ENCODE peak calls at places on chromosomes 2 and 18, in four cellular contexts. U is HepG2, F is K562, W is GM12878. Q is an unnamed sample.

GRCh38 chr2:100960688-100961087 is 41.4 kb upstream of the RPL31 start:
- DNase-seq in U (no peak), F (no peak), W (no peak), Q (no peak)

GRCh38 chr18:3525870-3526420 is 76.0 kb downstream of the TGIF1 start:
- DNase-seq in U (no peak), F (peak; percentile 43), W (peak; percentile 65), Q (no peak)

GRCh38 chr2:165113414-165113813 is 90.4 kb downstream of the SCN3A start:
- DNase-seq in U (no peak), F (no peak), W (no peak), Q (peak; percentile 30)

GRCh38 chr2:121489944-121490585 is 40.6 kb upstream of the RNU4ATAC start:
- DNase-seq in U (no peak), F (no peak), W (no peak), Q (no peak)

GRCh38 chr2:176680916-176681315 is 411.7 kb downstream of the MTX2 start:
- DNase-seq in U (no peak), F (no peak), W (no peak), Q (no peak)

GRCh38 chr2:36356990-36357505 is 1.5 kb downstream of the CRIM1 start:
- DNase-seq in U (peak; percentile 69), F (no peak), W (no peak), Q (peak; percentile 22)

GRCh38 chr2:170409164-170409535 is 231.2 kb downstream of the MYO3B start:
- DNase-seq in U (peak; percentile 71), F (peak; percentile 81), W (no peak), Q (peak; percentile 66)

GRCh38 chr2:313991-314390 is 26.1 kb upstream of the ALKAL2 start:
- DNase-seq in U (no peak), F (no peak), W (no peak), Q (no peak)

GRCh38 chr2:37085731-37086147 is 1.4 kb downstream of the GPATCH11 start:
- DNase-seq in U (no peak), F (no peak), W (no peak), Q (no peak)

GRCh38 chr2:122543815-122544214 is 788.4 kb downstream of the TSN start:
- DNase-seq in U (no peak), F (no peak), W (no peak), Q (no peak)

GRCh38 chr2:128535928-128536327 is 217.3 kb upstream of the HS6ST1 start:
- DNase-seq in U (peak; percentile 23), F (no peak), W (no peak), Q (no peak)

GRCh38 chr2:69570474-69570873 is 73.1 kb downstream of the AAK1 start:
- DNase-seq in U (no peak), F (no peak), W (no peak), Q (no peak)

GRCh38 chr2:215485032-215485431 is 49.2 kb upstream of the FN1 start:
- DNase-seq in U (no peak), F (no peak), W (no peak), Q (no peak)

GRCh38 chr2:214410128-214410775 is 602 bp upstream of the VWC2L start:
- DNase-seq in U (no peak), F (no peak), W (no peak), Q (peak; percentile 23)

GRCh38 chr2:70087703-70088507 is 628 bp downstream of the PCBP1 start:
- DNase-seq in U (peak; percentile 64), F (peak; percentile 79), W (no peak), Q (peak; percentile 65)

GRCh38 chr2:38315707-38316333 is 61.3 kb downstream of the ATL2 start:
- DNase-seq in U (peak; percentile 68), F (peak; percentile 31), W (peak; percentile 11), Q (peak; percentile 67)

GRCh38 chr2:201781583-201782051 is 884 bp upstream of the ALS2 start:
- DNase-seq in U (no peak), F (no peak), W (no peak), Q (peak; percentile 33)

GRCh38 chr2:167784071-167784400 is 463.4 kb downstream of the STK39 start:
- DNase-seq in U (no peak), F (no peak), W (no peak), Q (no peak)

GRCh38 chr2:215505044-215505786 is 69.3 kb upstream of the FN1 start:
- DNase-seq in U (peak; percentile 90), F (peak; percentile 29), W (no peak), Q (no peak)

GRCh38 chr18:74303936-74304335 is 11.7 kb upstream of the C18orf63 start:
- DNase-seq in U (no peak), F (no peak), W (no peak), Q (no peak)

DNA sequence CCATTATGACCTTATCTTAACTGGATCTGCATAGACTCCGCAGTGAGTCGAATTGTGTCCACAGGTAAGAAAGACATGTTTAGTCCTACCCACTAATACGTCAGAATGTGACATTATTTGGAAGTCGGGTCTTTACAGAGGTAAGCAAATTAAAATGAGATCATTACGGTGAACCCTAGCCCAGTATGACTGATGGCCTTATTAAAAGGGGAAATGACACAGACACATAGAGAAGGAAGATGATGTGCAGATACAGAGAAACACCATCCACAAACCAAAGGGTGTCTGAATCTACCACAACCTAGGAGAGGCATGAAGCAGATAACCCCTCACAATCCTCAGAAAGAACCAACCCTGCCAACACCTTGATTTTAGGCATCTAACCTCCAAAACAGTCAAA is 135.6 kb downstream of the GALNT1 start:
- DNase-seq in U (no peak), F (no peak), W (no peak), Q (no peak)
- TF ChIP-seq CHD2 in U (no peak), F (no peak), W (no peak), Q (no peak)

DNA sequence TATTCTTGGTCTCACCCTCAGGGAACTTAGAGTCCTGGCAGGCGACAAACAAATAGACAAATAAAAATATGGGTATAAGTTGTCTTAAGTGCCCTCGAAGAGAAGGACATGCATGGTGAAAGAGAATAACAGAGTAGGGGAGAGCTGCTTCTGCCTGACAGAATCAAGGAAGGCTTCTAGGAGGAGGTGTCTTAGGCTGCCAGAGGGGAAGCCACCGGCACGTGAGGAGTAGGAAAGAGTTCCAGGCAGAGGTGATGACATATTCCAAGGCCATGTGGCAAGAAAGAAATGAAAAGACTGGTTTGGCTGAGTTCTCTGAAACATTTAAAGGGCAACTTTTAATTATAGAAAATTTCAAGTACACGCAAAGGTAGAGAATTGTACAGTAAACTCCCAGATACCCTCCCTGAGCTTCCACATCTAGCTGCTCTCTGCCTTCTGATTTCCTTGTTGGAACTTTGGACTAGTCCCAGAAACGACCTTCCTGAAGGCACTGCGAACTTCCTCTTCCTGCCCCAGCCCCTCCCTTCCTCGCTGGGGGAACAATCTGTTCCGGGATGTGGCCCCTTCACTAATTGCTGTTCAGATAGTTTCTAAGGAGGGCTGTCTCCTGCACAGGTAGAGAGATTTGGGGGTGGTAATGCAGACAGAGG is 91.7 kb downstream of the DYSF start:
- DNase-seq in U (no peak), F (no peak), W (no peak), Q (no peak)
- TF ChIP-seq SMC3 in U (no peak), F (no peak), W (no peak), Q (no peak)

GRCh38 chr2:188024811-188025210 is 266.9 kb upstream of the GULP1 start:
- DNase-seq in U (no peak), F (no peak), W (no peak), Q (no peak)
- TF ChIP-seq GABPA in U (no peak), F (no peak), W (no peak), Q (no peak)

GRCh38 chr2:238912916-238913875 is 65.3 kb downstream of the TWIST2 start:
- DNase-seq in U (no peak), F (no peak), W (no peak), Q (no peak)

GRCh38 chr2:238911376-238912227 is 63.7 kb downstream of the TWIST2 start:
- DNase-seq in U (no peak), F (no peak), W (no peak), Q (no peak)

GRCh38 chr2:238908960-238909951 is 61.4 kb downstream of the TWIST2 start:
- DNase-seq in U (no peak), F (no peak), W (no peak), Q (no peak)

GRCh38 chr2:238912228-238912915 is 64.5 kb downstream of the TWIST2 start:
- DNase-seq in U (no peak), F (no peak), W (no peak), Q (no peak)

DNA sequence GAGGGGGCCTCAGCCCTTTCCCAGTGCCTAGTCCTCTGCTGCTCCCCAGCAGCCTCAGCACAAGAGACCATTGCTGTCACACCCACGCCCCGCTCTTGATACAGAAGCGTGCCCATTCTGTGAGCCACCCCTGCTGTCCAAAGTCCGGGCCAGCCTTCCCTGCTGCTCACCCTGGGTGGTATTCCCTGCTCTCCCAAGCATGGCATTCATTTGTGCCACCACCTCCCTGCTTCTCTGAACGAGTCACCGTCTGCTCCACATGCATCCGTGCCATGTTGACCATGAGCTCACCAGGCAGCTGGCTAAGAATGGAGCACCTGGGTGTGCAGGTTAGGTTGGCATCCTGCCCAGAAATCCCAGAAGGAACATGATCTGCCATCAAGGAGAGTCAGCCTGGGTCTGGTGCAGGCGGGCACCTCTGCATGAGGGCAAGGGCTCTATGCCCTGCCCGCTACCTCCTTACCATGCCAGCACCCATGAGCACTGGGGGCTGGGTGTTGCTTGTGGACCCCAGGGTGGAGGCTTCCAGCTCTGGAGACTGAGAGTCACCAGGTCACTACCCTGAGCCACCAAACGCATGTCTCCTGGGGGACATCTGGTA is 63.0 kb downstream of the TWIST2 start:
- DNase-seq in U (no peak), F (no peak), W (no peak), Q (no peak)
- TF ChIP-seq CHD2 in U (no peak), F (no peak), W (no peak), Q (no peak)

DNA sequence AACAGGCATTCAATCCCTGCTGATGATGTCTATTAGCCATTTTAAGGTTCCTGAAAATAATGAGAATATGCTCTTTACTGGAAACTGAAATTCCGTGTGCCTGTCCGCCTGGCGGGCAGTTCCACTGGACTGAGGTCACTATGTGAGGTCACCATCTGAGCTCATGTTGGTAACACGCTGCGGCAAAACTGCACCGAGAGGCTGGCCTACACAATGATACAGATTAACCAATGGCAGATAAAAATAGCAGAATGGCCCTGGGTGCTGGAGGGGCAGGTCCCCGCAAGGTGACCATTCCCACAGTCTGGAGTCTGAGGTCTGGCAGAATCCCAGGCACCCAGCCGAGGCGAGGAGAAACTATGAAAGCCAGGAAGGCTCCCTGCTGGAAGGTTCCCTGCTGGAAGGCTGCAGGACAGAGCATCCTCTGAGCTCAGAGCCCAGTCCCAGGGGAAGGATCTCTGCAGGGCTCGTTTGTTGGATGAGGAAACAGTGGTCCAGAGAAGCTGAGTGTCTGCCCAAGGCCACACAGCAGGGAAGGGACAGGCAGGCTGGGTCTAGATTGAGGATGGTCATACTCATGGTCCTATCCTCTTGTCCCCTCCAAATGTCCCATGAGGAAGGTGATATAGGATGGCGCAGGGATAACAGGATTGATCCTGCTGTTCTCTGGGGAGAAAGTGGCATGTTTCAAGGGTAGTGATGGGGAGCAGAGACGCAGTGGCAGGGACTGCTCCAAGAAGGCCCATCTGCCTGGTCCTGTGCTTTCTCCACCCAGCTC is 24.8 kb downstream of the HS1BP3 start:
- DNase-seq in U (no peak), F (no peak), W (no peak), Q (no peak)
- TF ChIP-seq SMC3 in U (no peak), F (no peak), W (no peak), Q (no peak)

GRCh38 chr2:211468881-211469280 is 912.5 kb downstream of the CPS1 start:
- DNase-seq in U (no peak), F (no peak), W (no peak), Q (no peak)

GRCh38 chr2:211468217-211468616 is 911.8 kb downstream of the CPS1 start:
- DNase-seq in U (no peak), F (no peak), W (no peak), Q (no peak)

GRCh38 chr2:211473116-211473515 is 916.7 kb downstream of the CPS1 start:
- DNase-seq in U (no peak), F (no peak), W (no peak), Q (no peak)

GRCh38 chr2:211469660-211470059 is 913.3 kb downstream of the CPS1 start:
- DNase-seq in U (no peak), F (no peak), W (no peak), Q (no peak)
- TF ChIP-seq GABPA in U (no peak), F (no peak), W (no peak), Q (no peak)